ENCODE peak calls at places on chromosomes 12 and 14, in six cellular contexts. N is PC-3, P is GM23248, M is H9, Z is HCT116, R is mammary epithelial cell. X is an unnamed sample.

GRCh38 chr14:105167303-105168092 is 1.1 kb downstream of the JAG2 start:
- DNase-seq in M (peak; percentile 50), N (peak; percentile 50), R (peak; percentile 76), P (peak; percentile 37), Z (no peak), X (no peak)

GRCh38 chr12:48027183-48028002 is 23.1 kb upstream of the COL2A1 start:
- DNase-seq in Z (no peak), N (no peak), R (no peak), P (no peak), M (no peak), X (no peak)

GRCh38 chr12:7693793-7694192 is 1.8 kb downstream of the GDF3 start:
- DNase-seq in R (no peak), Z (no peak), P (no peak), N (no peak), M (no peak), X (no peak)

GRCh38 chr14:47277703-47278102 is 397.7 kb downstream of the MDGA2 start:
- DNase-seq in M (no peak), R (no peak), N (no peak), Z (no peak), P (no peak), X (no peak)

GRCh38 chr14:63378444-63378843 is 59.7 kb upstream of the GPHB5 start:
- DNase-seq in Z (no peak), N (no peak), R (no peak), P (no peak), M (no peak), X (no peak)

GRCh38 chr12:132500137-132500855 is 10.3 kb downstream of the FBRSL1 start:
- DNase-seq in Z (no peak), R (no peak), N (no peak), P (no peak), M (no peak), X (no peak)

GRCh38 chr14:88551094-88551870 is 3.5 kb downstream of the PTPN21 start:
- DNase-seq in R (peak; percentile 82), N (peak; percentile 90), P (peak; percentile 92), M (peak; percentile 86), Z (peak; percentile 58), X (peak; percentile 90)

GRCh38 chr12:68222336-68222735 is 3.3 kb downstream of the IL26 start:
- DNase-seq in P (peak; percentile 18), Z (no peak), N (peak; percentile 50), R (no peak), M (no peak), X (no peak)

GRCh38 chr14:32259368-32260013 is 56.4 kb upstream of the RNU6-8 start:
- DNase-seq in R (peak; percentile 82), P (peak; percentile 57), N (peak; percentile 87), M (peak; percentile 43), Z (peak; percentile 56), X (peak; percentile 42)

GRCh38 chr12:48296586-48297396 is 53.9 kb downstream of the ZNF641 start:
- DNase-seq in R (peak; percentile 81), Z (no peak), M (peak; percentile 93), N (peak; percentile 70), P (peak; percentile 82), X (peak; percentile 81)

GRCh38 chr12:120668091-120668796 is 18.7 kb upstream of the MLEC start:
- DNase-seq in N (no peak), R (no peak), P (no peak), M (peak; percentile 75), Z (no peak), X (no peak)

GRCh38 chr14:22113401-22113800 is 439.8 kb upstream of the OR4E1 start:
- DNase-seq in R (no peak), M (peak; percentile 62), Z (no peak), N (no peak), P (no peak), X (no peak)

GRCh38 chr12:42091769-42092168 is 52.9 kb downstream of the GXYLT1 start:
- DNase-seq in Z (peak; percentile 10), P (peak; percentile 16), M (no peak), N (no peak), R (peak; percentile 1), X (peak; percentile 91)

GRCh38 chr14:96229315-96229714 is 24.7 kb downstream of the BDKRB2 start:
- DNase-seq in R (no peak), Z (no peak), N (no peak), P (no peak), M (no peak), X (no peak)

GRCh38 chr12:105724651-105725050 is 394.2 kb downstream of the C12orf75 start:
- DNase-seq in Z (no peak), N (no peak), R (no peak), M (no peak), P (peak; percentile 50), X (peak; percentile 84)

GRCh38 chr14:101885254-101885576 is 79.2 kb upstream of the DYNC1H1 start:
- DNase-seq in Z (no peak), R (no peak), M (no peak), P (no peak), N (no peak), X (no peak)

GRCh38 chr12:31815096-31815495 is 86.3 kb upstream of the AMN1 start:
- DNase-seq in N (no peak), P (no peak), Z (no peak), M (no peak), R (no peak), X (peak; percentile 26)

GRCh38 chr14:95300002-95300696 is 19.6 kb downstream of the CLMN start:
- DNase-seq in R (no peak), P (no peak), N (no peak), Z (no peak), M (no peak), X (no peak)

GRCh38 chr12:21665816-21666215 is 8.2 kb upstream of the LDHB start:
- DNase-seq in M (no peak), Z (no peak), N (no peak), R (no peak), P (no peak), X (no peak)

GRCh38 chr14:84969501-84969900 is 560.4 kb upstream of the FLRT2 start:
- DNase-seq in M (no peak), N (peak; percentile 34), R (peak; percentile 16), P (no peak), Z (no peak), X (no peak)

GRCh38 chr12:93780115-93780641 is 103.0 kb downstream of the CRADD start:
- DNase-seq in P (peak; percentile 35), N (no peak), R (no peak), M (no peak), Z (no peak), X (peak; percentile 59)

GRCh38 chr12:25263594-25263993 is 12.9 kb upstream of the KRAS start:
- DNase-seq in R (no peak), N (no peak), Z (no peak), P (no peak), M (no peak), X (no peak)

GRCh38 chr14:100348779-100349708 is 25.9 kb downstream of the SLC25A47 start:
- DNase-seq in M (no peak), P (no peak), Z (no peak), N (no peak), R (no peak), X (no peak)

GRCh38 chr12:30531731-30532678 is 163.7 kb downstream of the IPO8 start:
- DNase-seq in P (no peak), R (no peak), Z (no peak), N (no peak), M (no peak), X (no peak)

GRCh38 chr12:68821357-68822188 is 13.6 kb downstream of the MDM2 start:
- DNase-seq in Z (no peak), M (no peak), N (no peak), R (no peak), P (no peak), X (no peak)

GRCh38 chr14:56630707-56631106 is 51.1 kb downstream of the TMEM260 start:
- DNase-seq in Z (no peak), M (no peak), R (no peak), N (peak; percentile 83), P (peak; percentile 3), X (peak; percentile 60)

GRCh38 chr12:104347374-104348075 is 44.0 kb downstream of the EID3 start:
- DNase-seq in P (peak; percentile 34), N (peak; percentile 86), M (peak; percentile 17), Z (no peak), R (peak; percentile 58), X (no peak)

GRCh38 chr12:120515496-120515895 is 13.5 kb downstream of the COQ5 start:
- DNase-seq in P (no peak), M (no peak), Z (no peak), R (no peak), N (no peak), X (no peak)

GRCh38 chr12:4957781-4958180 is 48.1 kb downstream of the KCNA1 start:
- DNase-seq in N (no peak), R (no peak), Z (no peak), M (no peak), P (no peak), X (no peak)

GRCh38 chr14:91318911-91319310 is 74.4 kb upstream of the GPR68 start:
- DNase-seq in N (no peak), Z (no peak), P (no peak), M (no peak), R (no peak), X (no peak)

GRCh38 chr14:91320266-91320665 is 75.8 kb upstream of the GPR68 start:
- DNase-seq in R (no peak), M (no peak), Z (no peak), N (no peak), P (no peak), X (no peak)

GRCh38 chr14:91323031-91323430 is 78.5 kb upstream of the GPR68 start:
- DNase-seq in P (no peak), N (no peak), M (no peak), Z (no peak), R (no peak), X (no peak)

GRCh38 chr14:91322623-91323022 is 78.1 kb upstream of the GPR68 start:
- DNase-seq in P (no peak), N (no peak), M (no peak), Z (no peak), R (no peak), X (no peak)

DNA sequence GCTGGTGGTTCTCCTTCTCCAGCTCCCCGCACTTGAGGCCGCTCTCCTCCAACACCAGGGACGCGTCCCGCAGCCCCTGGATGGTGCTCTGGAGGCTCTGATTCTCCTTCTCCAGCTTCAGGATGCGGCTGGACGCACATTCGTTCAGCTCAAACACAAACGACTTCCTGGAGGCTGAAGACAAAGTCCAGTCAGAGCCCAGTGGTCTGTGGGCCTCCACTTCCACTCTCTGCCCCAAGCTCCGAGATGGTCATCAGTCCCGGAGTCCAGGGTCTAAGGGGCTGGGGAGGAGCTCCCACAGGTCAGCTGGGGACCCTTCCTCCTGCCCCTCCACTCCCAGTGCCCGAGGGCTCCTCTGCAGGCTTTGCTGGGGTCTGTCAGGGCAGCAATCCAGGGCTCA is 76.6 kb upstream of the GPR68 start:
- DNase-seq in R (no peak), M (no peak), N (no peak), Z (no peak), P (no peak), X (no peak)
- H3K4me1 ChIP-seq in R (peaks cover 10% of the 10 kb centered on the region), M (no peaks in the 10 kb centered on the region), N (no peaks in the 10 kb centered on the region), Z (peaks cover 8% of the 10 kb centered on the region), P (no peaks in the 10 kb centered on the region), X (no peaks in the 10 kb centered on the region)

GRCh38 chr14:76546426-76547221 is 170.7 kb downstream of the ESRRB start:
- DNase-seq in P (peak; percentile 29), M (peak; percentile 78), Z (peak; percentile 50), N (peak; percentile 29), R (peak; percentile 61), X (no peak)
- H3K4me2 ChIP-seq in P (no peak overlapping the region), M (no peak overlapping the region), Z (no peak overlapping the region), N (no peak overlapping the region), R (no peak overlapping the region), X (no peak overlapping the region)

GRCh38 chr14:68355415-68355814 is 437.5 kb downstream of the ZFP36L1 start:
- DNase-seq in M (no peak), N (no peak), P (no peak), R (no peak), Z (no peak), X (no peak)
- H3K4me1 ChIP-seq in M (no peaks in the 10 kb centered on the region), N (peaks cover 10% of the 10 kb centered on the region), P (peaks cover 8% of the 10 kb centered on the region), R (peaks cover 7% of the 10 kb centered on the region), Z (peaks cover 14% of the 10 kb centered on the region), X (no peaks in the 10 kb centered on the region)

GRCh38 chr12:124422570-124423523 is 128.0 kb downstream of the RFLNA start:
- DNase-seq in Z (peak; percentile 84), N (peak; percentile 91), P (peak; percentile 97), R (peak; percentile 76), M (no peak), X (peak; percentile 97)
- H3K4me2 ChIP-seq in Z (peak overlapping the region; percentile 95), N (peak overlapping the region; percentile 89), P (peak overlapping the region; percentile 77), R (peak overlapping the region; percentile 73), M (no peak overlapping the region), X (peak overlapping the region; percentile 55)